ENCODE peak calls at places on chromosomes 16 and 17, in four cellular contexts. P is H9, M is neuronal stem cell, B is H1. A is an unnamed sample.
A peak's percentile ranks its signal among the peaks of the same experiment; 100 is the strongest.

GRCh38 chr17:70520447-70520846 is 351.1 kb downstream of the KCNJ2 start:
- DNase-seq in P (no peak), M (no peak), B (no peak), A (no peak)

GRCh38 chr17:22435231-22435974 is 743.1 kb downstream of the KCNJ18 start:
- DNase-seq in P (no peak), M (no peak), B (no peak), A (no peak)

GRCh38 chr17:83079340-83079747 is at the start of gene METRNL:
- DNase-seq in P (peak; percentile 82), M (peak; percentile 66), B (peak; percentile 80), A (peak; percentile 64)

GRCh38 chr17:65568918-65569317 is 7.5 kb upstream of the AXIN2 start:
- DNase-seq in P (no peak), M (no peak), B (no peak), A (no peak)

GRCh38 chr16:3095869-3096268 is 3.2 kb downstream of the ZSCAN10 start:
- DNase-seq in P (no peak), M (no peak), B (no peak), A (no peak)

GRCh38 chr17:57084802-57085447 is at the start of gene AKAP1:
- DNase-seq in P (peak; percentile 99), M (peak; percentile 91), B (peak; percentile 95), A (peak; percentile 93)

GRCh38 chr17:81722184-81723120 is 10.4 kb downstream of the SLC25A10 start:
- DNase-seq in P (no peak), M (no peak), B (peak; percentile 52), A (no peak)

GRCh38 chr16:85551319-85551978 is 61.7 kb upstream of the GSE1 start:
- DNase-seq in P (no peak), M (no peak), B (peak; percentile 48), A (no peak)

GRCh38 chr16:60110531-60110930 is 1376.4 kb upstream of the GOT2 start:
- DNase-seq in P (no peak), M (no peak), B (no peak), A (no peak)

GRCh38 chr16:83577201-83577600 is 230.6 kb upstream of the HSBP1 start:
- DNase-seq in P (no peak), M (no peak), B (no peak), A (no peak)

GRCh38 chr17:72591500-72592241 is 470.9 kb downstream of the SOX9 start:
- DNase-seq in P (peak; percentile 63), M (peak; percentile 45), B (peak; percentile 60), A (peak; percentile 35)

GRCh38 chr16:65888201-65888600 is 478.3 kb upstream of the CDH5 start:
- DNase-seq in P (no peak), M (no peak), B (no peak), A (no peak)

GRCh38 chr16:75529056-75529905 is 6.6 kb downstream of the CHST5 start:
- DNase-seq in P (no peak), M (no peak), B (no peak), A (no peak)

GRCh38 chr17:70945386-70945785 is 776.1 kb downstream of the KCNJ2 start:
- DNase-seq in P (peak; percentile 40), M (no peak), B (no peak), A (no peak)

GRCh38 chr17:76390003-76390421 is 5.6 kb downstream of the SPHK1 start:
- DNase-seq in P (peak; percentile 72), M (no peak), B (no peak), A (no peak)

DNA sequence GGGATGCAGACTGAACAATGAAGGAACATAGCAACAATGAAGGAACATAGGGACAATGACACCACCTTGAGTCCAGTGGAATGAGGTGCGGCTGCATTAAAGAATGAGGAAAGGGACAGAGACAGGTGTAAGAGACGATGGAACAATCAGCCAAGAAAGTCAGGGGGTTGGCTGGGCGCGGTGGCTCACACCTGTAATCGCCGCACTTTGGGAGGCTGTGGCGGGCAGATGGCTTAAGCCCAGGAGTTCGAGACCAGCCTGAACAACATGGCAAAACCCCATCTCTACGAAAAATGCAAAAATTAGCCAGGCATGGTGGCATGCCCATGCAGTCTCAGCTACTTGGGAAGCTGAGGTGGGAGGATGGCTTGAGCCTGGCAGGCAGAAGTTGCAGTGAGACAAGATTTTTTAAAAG is 13.6 kb upstream of the CBFB start:
- DNase-seq in P (no peak), M (no peak), B (no peak), A (no peak)
- H2BK12ac ChIP-seq in P (no peak overlapping the region), M (no peak overlapping the region), B (no peak overlapping the region), A (no peak overlapping the region)

DNA sequence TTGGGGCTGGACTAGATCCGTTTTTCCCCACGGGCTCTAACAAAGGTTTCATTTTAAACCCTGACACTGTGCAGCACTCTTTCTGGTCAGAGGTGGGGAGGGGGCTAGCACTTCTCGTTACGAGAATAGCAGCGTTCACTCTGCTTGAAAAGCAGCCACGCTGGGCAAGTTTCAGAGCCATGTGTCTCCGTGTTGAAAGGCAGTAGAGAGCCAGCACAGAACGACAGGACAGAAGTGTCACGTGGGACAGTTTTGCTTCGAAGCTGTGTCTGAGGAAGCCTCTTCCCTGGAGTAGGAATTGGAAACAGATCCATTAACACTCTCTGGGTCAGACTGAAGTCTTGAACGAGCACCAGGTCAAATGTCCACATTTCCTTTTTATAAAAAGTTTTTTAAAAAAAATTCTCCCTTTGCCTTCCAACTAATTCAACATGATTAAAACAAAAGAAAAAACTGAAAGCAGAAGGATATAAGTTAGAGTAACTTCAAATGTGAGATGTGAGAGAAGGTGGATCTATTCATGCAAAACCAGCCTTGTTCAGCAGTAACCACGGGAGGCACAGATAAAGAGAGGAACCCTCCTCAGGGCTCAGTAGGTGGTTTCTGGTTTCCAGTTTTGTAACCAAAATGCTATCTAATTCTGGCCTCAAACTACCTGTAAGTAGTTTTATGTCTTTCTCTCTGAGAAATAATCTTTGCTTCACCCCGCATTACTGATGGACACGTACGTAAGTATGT is 65.0 kb downstream of the SMG6 start:
- DNase-seq in P (no peak), M (no peak), B (no peak), A (peak; percentile 65)
- H2BK15ac ChIP-seq in P (no peak overlapping the region), M (no peak overlapping the region), B (no peak overlapping the region), A (no peak overlapping the region)

DNA sequence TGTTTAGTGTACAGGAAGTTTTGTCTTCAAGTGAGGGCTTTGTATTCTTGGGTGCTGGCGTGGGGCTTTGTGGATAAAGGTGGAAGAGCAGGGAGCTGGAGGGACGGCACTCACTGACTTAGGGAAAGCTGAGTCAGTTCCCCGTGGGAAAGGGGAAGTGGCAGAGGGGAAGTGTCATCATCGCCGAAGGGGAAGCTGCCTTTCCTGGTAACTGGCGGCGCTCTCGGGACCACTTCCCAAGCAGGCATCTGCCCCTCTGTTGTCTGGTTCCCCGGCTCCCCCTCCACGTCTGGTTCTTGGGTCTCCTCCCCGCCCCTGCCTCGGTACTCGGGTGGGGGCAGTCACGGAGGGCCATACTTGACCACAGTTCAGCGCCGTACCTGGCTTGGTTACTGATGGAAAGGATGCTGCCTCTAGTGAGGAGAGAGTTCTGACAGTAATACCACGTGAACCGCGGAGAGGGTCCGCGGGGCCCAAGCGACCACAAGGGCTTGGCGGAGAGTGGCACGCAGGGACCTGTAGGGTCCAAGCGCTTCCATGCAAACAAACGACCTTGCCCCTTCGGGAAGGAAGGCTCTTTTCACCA is 9.0 kb downstream of the KDM6B start:
- DNase-seq in P (peak; percentile 74), M (no peak), B (peak; percentile 76), A (peak; percentile 97)
- H2BK12ac ChIP-seq in P (no peak overlapping the region), M (peak overlapping the region; percentile 4), B (no peak overlapping the region), A (peak overlapping the region; percentile 91)

GRCh38 chr17:43614560-43614959 is 47.2 kb downstream of the MEOX1 start:
- DNase-seq in P (no peak), M (no peak), B (no peak), A (no peak)

GRCh38 chr17:43616865-43617264 is 44.9 kb downstream of the MEOX1 start:
- DNase-seq in P (no peak), M (no peak), B (no peak), A (no peak)

GRCh38 chr17:43613911-43614310 is 47.8 kb downstream of the MEOX1 start:
- DNase-seq in P (no peak), M (no peak), B (no peak), A (no peak)

GRCh38 chr17:43615330-43615729 is 46.4 kb downstream of the MEOX1 start:
- DNase-seq in P (no peak), M (no peak), B (no peak), A (no peak)

DNA sequence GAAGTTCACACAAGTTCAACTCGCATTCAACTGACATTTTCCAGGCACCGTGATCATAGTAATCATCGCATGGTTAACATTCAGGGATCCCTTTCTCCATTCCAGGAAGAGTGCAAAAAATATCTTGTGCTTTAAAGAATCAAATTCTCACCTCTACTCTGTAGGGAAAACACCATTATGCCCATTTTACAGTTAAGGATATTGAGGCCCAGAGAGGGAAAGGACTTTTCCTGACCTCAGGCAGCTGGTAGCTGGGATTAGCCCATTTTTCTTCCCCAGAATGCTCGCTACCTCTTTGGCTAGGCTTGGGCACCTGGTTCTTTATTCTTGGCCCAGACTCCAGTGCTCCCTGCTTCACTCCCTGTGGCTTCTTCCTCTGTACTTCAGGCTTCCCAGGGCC is 45.8 kb downstream of the MEOX1 start:
- DNase-seq in P (no peak), M (no peak), B (no peak), A (no peak)
- H2BK15ac ChIP-seq in P (no peak overlapping the region), M (no peak overlapping the region), B (no peak overlapping the region), A (no peak overlapping the region)

DNA sequence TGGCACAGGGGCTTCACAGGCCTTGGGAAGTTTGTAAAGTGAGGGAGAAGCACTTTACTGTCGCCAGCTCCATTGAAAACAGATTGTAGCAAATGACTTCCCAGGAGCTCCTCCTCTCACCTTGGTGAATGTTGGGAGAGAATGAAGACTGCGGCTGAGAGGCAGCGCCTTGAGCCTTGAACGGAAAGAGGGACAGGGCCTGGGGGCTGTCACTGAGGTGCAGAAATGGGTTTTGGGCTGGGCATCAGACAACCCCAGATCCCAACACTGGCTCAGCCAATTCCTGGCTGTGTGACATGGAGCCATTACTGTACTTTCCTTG is 603 bp upstream of the MRTFB start:
- DNase-seq in P (no peak), M (no peak), B (no peak), A (no peak)
- H2BK12ac ChIP-seq in P (no peak overlapping the region), M (no peak overlapping the region), B (peak overlapping the region; percentile 77), A (peak overlapping the region; percentile 99)

GRCh38 chr16:81843243-81843582 is 64.1 kb downstream of the PLCG2 start:
- DNase-seq in P (no peak), M (no peak), B (no peak), A (no peak)
- H2BK15ac ChIP-seq in P (no peak overlapping the region), M (no peak overlapping the region), B (no peak overlapping the region), A (no peak overlapping the region)

DNA sequence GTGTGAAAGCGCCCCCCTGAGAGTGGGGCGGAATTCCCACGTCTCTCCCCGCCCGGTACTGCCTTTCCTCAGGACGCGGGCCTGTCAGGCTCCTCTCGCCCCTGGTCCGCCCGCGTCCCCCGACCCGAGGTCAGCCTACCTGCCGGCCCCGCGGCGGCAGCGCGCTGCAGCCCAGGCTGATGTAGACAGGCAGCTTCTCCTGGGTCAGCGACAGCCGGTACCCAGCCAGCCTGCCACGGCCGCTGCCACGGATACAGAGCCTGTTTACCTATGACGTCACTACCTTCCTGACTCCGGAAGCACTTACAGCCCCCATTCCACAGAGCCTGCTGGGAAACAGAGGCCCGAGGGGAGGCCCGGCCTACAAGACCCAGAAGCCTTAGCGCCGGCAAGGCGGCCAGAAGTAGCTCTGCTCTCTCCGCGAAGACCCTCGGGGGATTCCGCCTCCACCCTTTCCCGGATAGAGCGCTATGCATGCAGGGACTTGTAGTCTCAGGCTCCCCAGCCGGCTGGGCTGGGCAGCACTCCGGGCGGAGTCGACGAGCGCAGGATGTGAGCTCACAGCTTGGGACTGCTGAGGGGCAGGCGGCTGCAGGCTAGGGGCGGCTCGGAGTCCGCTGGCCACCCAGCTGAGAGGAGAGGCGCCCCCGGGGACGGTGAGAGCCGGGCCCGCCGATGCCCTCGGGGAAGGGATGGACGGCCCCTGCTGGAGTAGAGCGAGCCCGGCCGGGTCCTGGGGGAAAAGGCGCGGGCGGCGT is at the start of the genes IFT20 and TNFAIP1:
- DNase-seq in P (peak; percentile 100), M (peak; percentile 99), B (peak; percentile 94), A (peak; percentile 100)
- H2BK12ac ChIP-seq in P (no peak within 1 kb of the TSS), M (no peak within 1 kb of the TSS), B (no peak within 1 kb of the TSS), A (no peak within 1 kb of the TSS)